ENCODE peak calls at places on chromosomes 16 and 17, in four cellular contexts. Y, Z, J and D are unnamed samples.

GRCh38 chr16:84986879-84987278 is 24.5 kb downstream of the ZDHHC7 start:
- DNase-seq in Y (no peak), Z (peak; percentile 15), J (no peak), D (no peak)

GRCh38 chr17:78600181-78600651 is 23.0 kb upstream of the DNAH17 start:
- DNase-seq in J (no peak), Y (no peak), Z (no peak), D (peak; percentile 61)

GRCh38 chr17:62869885-62870580 is 61.9 kb upstream of the MARCHF10 start:
- DNase-seq in Z (no peak), J (no peak), Y (no peak), D (no peak)

GRCh38 chr17:64056269-64057005 is 36.0 kb upstream of the ICAM2 start:
- DNase-seq in Z (no peak), Y (no peak), J (no peak), D (no peak)

GRCh38 chr16:46929378-46930332 is 43.8 kb downstream of the DNAJA2 start:
- DNase-seq in J (peak; percentile 81), Y (no peak), Z (peak; percentile 88), D (peak; percentile 57)

GRCh38 chr17:55601874-55602364 is 90.7 kb upstream of the SMIM36 start:
- DNase-seq in Z (no peak), Y (no peak), J (peak; percentile 40), D (no peak)

GRCh38 chr17:40363480-40363838 is 1.1 kb downstream of the GJD3 start:
- DNase-seq in J (no peak), Z (peak; percentile 79), Y (no peak), D (peak; percentile 57)

GRCh38 chr17:76008630-76009425 is 8.2 kb downstream of the CDK3 start:
- DNase-seq in J (no peak), Z (no peak), Y (no peak), D (peak; percentile 34)

GRCh38 chr16:80691111-80691761 is 113.2 kb downstream of the CDYL2 start:
- DNase-seq in Y (no peak), J (no peak), Z (no peak), D (no peak)

GRCh38 chr17:81537343-81537855 is 9.2 kb downstream of the FSCN2 start:
- DNase-seq in J (peak; percentile 77), Z (peak; percentile 95), Y (no peak), D (no peak)

GRCh38 chr16:30145692-30146091 is 22.7 kb upstream of the MAPK3 start:
- DNase-seq in Z (no peak), Y (no peak), J (no peak), D (no peak)
- H3K27ac ChIP-seq in Z (no peak overlapping the region), Y (no peak overlapping the region), J (no peak overlapping the region), D (no peak overlapping the region)

GRCh38 chr17:41959336-41960095 is 7.1 kb upstream of the CNP start:
- DNase-seq in Y (no peak), J (peak; percentile 76), Z (no peak), D (no peak)
- TF ChIP-seq CTCF in Y (no peak), J (peak; percentile 84), Z (no peak), D (peak; percentile 11)

DNA sequence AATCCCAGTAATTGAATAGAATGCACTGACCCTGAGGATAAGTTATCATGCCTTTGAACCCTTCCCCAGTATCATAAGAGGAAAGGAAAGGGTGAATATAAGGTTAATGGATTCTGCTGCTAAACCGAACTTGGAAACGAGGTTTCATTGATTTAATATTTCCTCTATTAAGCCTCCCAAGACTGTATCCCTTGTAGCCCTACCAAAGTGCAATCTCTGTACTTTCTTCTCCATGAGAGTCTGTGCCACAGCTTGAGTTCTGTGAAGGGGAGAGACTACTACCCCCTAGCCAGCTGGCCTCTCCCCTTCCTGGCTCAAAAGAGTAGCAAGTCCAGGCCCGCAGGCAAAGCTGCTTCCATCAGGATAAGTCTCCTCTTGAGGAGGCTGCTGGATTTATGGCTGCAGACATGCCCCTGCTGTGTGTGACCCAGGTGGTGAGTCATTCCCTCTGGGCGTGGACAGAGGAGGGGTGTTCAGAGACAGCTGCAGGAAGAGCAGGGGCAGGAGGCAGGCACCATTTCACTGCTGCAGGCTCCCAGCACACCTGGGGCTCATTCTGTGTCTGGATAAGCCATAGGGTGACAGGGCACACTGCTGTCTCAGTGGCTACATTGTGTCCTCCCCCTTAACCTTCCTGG is 58.4 kb downstream of the TOM1L2 start:
- DNase-seq in Y (peak; percentile 14), Z (no peak), J (peak; percentile 97), D (peak; percentile 49)
- H3K27ac ChIP-seq in Y (no peak overlapping the region), Z (no peak overlapping the region), J (peak overlapping the region; percentile 67), D (no peak overlapping the region)

DNA sequence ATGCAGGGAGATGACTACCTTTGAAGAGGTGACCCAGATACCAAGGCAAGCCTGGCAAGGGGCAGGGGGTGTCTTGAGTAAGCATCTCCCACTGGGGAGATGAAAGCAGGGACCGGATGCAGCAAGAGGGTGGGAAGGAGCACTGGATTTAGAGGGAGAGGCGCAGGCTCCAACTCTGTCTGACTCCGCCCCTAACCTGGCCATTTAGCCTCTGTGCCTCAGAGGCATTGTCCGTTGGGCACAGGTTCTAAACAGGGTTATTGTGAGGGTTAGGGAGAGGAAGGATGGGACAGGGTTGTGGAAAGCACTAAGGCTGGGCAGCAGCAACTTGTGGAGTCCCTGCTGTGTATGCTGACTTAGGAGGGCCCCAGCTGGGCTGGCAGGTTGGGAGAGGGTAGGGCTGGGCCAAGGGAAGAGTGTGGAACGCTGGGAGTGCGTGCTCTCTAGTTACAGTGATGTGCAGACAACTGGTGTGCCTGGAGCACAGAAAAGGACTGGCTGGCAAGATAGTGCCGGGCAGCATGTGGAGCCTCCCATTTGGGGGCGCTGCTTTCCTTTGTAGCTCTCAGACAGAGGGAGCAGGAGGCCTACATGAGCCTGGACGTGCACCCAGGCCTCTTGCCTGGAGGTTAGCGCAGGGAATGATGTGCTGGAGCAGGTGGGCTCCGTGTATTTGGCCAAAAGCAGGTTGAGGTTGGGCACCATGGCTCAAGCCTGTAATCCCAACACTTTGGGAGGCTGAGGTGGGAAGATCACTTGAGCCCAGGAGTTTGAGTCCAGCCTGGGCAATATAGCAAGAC is 26.2 kb downstream of the TBX2 start:
- DNase-seq in Y (no peak), Z (no peak), J (no peak), D (no peak)
- TF ChIP-seq CTCF in Y (no peak), Z (no peak), J (peak; percentile 41), D (no peak)

GRCh38 chr17:969767-970387 is 9.7 kb downstream of the NXN start:
- DNase-seq in J (no peak), Z (no peak), Y (no peak), D (peak; percentile 19)
- H3K27ac ChIP-seq in J (no peak overlapping the region), Z (no peak overlapping the region), Y (no peak overlapping the region), D (peak overlapping the region; percentile 82)